ENCODE peak calls at places on chromosomes 2 and 18, in ten cellular contexts. H is WTC11; V is IMR-90; R is Caco-2; A is endothelial cell; J is Peyer's patch; Z is H9; L is AG09309; U is CD4-positive, alpha-beta T cell; O is left ventricle myocardium inferior. M is an unnamed sample.

GRCh38 chr2:22817197-22817596 is 567.8 kb upstream of the KLHL29 start:
- DNase-seq in V (no peak), Z (no peak), R (peak; percentile 38), O (no peak), L (no peak), U (no peak), J (no peak), A (no peak), H (no peak), M (no peak)

GRCh38 chr2:144582651-144583361 is 62.9 kb upstream of the ZEB2 start:
- DNase-seq in A (peak; percentile 33), O (no peak), U (no peak), L (no peak), Z (no peak), H (no peak), J (no peak), R (no peak), V (no peak), M (no peak)

GRCh38 chr2:227870710-227871374 is 589 bp upstream of the DAW1 start:
- DNase-seq in O (no peak), V (peak; percentile 93), A (no peak), H (no peak), U (no peak), R (peak; percentile 63), L (no peak), J (no peak), Z (no peak), M (no peak)

GRCh38 chr2:108911807-108912628 is 77.0 kb downstream of the EDAR start:
- DNase-seq in V (no peak), J (peak; percentile 31), R (no peak), H (no peak), Z (peak; percentile 17), A (no peak), O (no peak), U (no peak), L (no peak), M (no peak)

GRCh38 chr2:176165598-176166055 is 8.5 kb downstream of the HOXD3 start:
- DNase-seq in O (no peak), V (no peak), A (no peak), L (no peak), U (no peak), Z (no peak), J (no peak), R (no peak), H (peak; percentile 51), M (no peak)

GRCh38 chr2:239322414-239323086 is 78.3 kb downstream of the HDAC4 start:
- DNase-seq in H (no peak), Z (peak; percentile 17), J (peak; percentile 85), U (no peak), R (no peak), O (no peak), A (no peak), V (peak; percentile 77), L (no peak), M (no peak)

GRCh38 chr18:78146136-78146535 is 833.5 kb upstream of the SALL3 start:
- DNase-seq in O (no peak), R (no peak), V (no peak), U (no peak), H (no peak), J (no peak), L (no peak), Z (no peak), A (no peak), M (no peak)

GRCh38 chr2:10318345-10318744 is 15.6 kb downstream of the HPCAL1 start:
- DNase-seq in O (no peak), H (no peak), R (no peak), L (no peak), U (no peak), A (no peak), J (no peak), V (no peak), Z (no peak), M (no peak)

GRCh38 chr18:36440614-36441013 is 143.1 kb downstream of the FHOD3 start:
- DNase-seq in H (no peak), U (no peak), O (no peak), A (no peak), Z (no peak), V (peak; percentile 52), L (no peak), J (no peak), R (no peak), M (no peak)

GRCh38 chr2:65420712-65421431 is 11.5 kb downstream of the SPRED2 start:
- DNase-seq in J (peak; percentile 62), U (no peak), H (no peak), O (no peak), A (peak; percentile 29), R (peak; percentile 53), L (no peak), Z (no peak), V (peak; percentile 80), M (peak; percentile 58)

GRCh38 chr18:9614401-9615279 is at the start of gene PPP4R1:
- DNase-seq in H (peak; percentile 87), O (peak; percentile 85), V (peak; percentile 52), A (peak; percentile 82), U (peak; percentile 53), Z (peak; percentile 85), R (peak; percentile 80), L (no peak), J (peak; percentile 88), M (peak; percentile 94)

GRCh38 chr2:19868705-19869550 is 32.9 kb downstream of the TTC32 start:
- DNase-seq in O (peak; percentile 57), V (no peak), Z (peak; percentile 73), A (peak; percentile 39), J (peak; percentile 87), L (no peak), R (peak; percentile 66), H (peak; percentile 62), U (peak; percentile 57), M (peak; percentile 62)

GRCh38 chr2:20504174-20504573 is 57.3 kb downstream of the RHOB start:
- DNase-seq in L (no peak), Z (no peak), U (no peak), O (no peak), V (no peak), H (no peak), J (no peak), A (no peak), R (no peak), M (no peak)

DNA sequence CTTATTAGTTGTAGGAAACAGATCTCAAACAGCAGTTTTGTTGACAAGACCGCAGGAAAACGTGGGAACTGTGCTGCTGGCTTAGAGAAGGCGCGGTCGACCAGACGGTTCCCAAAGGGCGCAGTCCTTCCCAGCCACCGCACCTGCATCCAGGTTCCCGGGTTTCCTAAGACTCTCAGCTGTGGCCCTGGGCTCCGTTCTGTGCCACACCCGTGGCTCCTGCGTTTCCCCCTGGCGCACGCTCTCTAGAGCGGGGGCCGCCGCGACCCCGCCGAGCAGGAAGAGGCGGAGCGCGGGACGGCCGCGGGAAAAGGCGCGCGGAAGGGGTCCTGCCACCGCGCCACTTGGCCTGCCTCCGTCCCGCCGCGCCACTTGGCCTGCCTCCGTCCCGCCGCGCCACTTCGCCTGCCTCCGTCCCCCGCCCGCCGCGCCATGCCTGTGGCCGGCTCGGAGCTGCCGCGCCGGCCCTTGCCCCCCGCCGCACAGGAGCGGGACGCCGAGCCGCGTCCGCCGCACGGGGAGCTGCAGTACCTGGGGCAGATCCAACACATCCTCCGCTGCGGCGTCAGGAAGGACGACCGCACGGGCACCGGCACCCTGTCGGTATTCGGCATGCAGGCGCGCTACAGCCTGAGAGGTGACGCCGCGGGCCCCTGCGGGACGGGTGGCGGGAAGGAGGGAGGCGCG is at the start of gene TYMS:
- DNase-seq in L (no peak), O (peak; percentile 21), Z (peak; percentile 76), V (peak; percentile 51), R (peak; percentile 89), J (peak; percentile 76), H (peak; percentile 77), U (no peak), A (peak; percentile 61), M (peak; percentile 79)
- TF ChIP-seq CTCF in L (peak; percentile 16), O (peak; percentile 33), Z (peak; percentile 26), V (no peak), R (peak; percentile 22), J (no peak), H (no peak), U (no peak), A (no peak), M (no peak)

GRCh38 chr18:48913201-48913600 is 37.6 kb downstream of the SMAD7 start:
- DNase-seq in L (no peak), J (peak; percentile 75), Z (peak; percentile 38), O (no peak), R (no peak), A (no peak), H (no peak), U (peak; percentile 50), V (no peak), M (no peak)
- TF ChIP-seq CTCF in L (peak; percentile 8), J (peak; percentile 46), Z (peak; percentile 42), O (peak; percentile 28), R (no peak), A (no peak), H (no peak), U (peak; percentile 57), V (no peak), M (no peak)

DNA sequence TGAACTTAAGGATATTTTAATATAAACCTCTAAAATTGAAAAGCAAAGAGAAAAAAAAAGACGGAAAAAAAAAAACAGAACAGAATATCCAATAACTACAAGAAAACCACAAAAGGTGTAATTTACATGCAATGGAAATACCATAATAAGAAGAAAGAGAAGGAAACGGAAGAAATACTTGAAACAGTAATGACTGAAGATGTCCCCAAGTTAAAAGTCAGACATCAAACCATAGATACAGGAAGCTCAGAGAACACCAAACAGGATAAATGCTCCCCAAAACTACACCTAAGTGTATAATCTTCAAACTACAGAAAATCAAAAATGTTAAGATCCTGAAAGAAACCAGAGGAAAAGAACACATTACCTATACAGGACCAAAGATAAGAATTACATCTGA is 39.2 kb downstream of the FBXO15 start:
- DNase-seq in J (no peak), R (no peak), O (no peak), A (no peak), L (no peak), Z (no peak), U (no peak), V (no peak), H (no peak), M (no peak)
- TF ChIP-seq CTCF in J (no peak), R (no peak), O (no peak), A (no peak), L (no peak), Z (no peak), U (no peak), V (no peak), H (no peak), M (no peak)

GRCh38 chr2:172102159-172102857 is 392 bp downstream of the DLX2 start:
- DNase-seq in O (no peak), R (peak; percentile 57), U (no peak), L (no peak), J (no peak), A (no peak), H (peak; percentile 41), V (peak; percentile 61), Z (no peak), M (no peak)

GRCh38 chr2:172101707-172102158 is 967 bp downstream of the DLX2 start:
- DNase-seq in R (peak; percentile 47), J (no peak), Z (no peak), O (no peak), U (no peak), L (no peak), H (no peak), A (no peak), V (no peak), M (peak; percentile 38)

GRCh38 chr2:172103471-172104292 is 982 bp upstream of the DLX2 start:
- DNase-seq in Z (peak; percentile 88), L (no peak), O (peak; percentile 73), R (peak; percentile 86), A (peak; percentile 96), U (peak; percentile 47), J (peak; percentile 86), V (peak; percentile 86), H (peak; percentile 93), M (peak; percentile 82)

GRCh38 chr2:172101008-172101706 is 1.5 kb downstream of the DLX2 start:
- DNase-seq in V (no peak), R (no peak), Z (no peak), U (no peak), O (no peak), J (no peak), H (no peak), A (no peak), L (no peak), M (peak; percentile 32)

GRCh38 chr2:172102858-172103359 is at the start of gene DLX2:
- DNase-seq in R (peak; percentile 93), V (peak; percentile 86), U (peak; percentile 38), H (peak; percentile 95), A (peak; percentile 82), Z (peak; percentile 98), L (no peak), O (peak; percentile 73), J (peak; percentile 90), M (peak; percentile 90)
- TF ChIP-seq CTCF in R (no peak), V (no peak), U (no peak), H (no peak), A (no peak), Z (no peak), L (no peak), O (no peak), J (no peak), M (no peak)

M was measured in GM20000.